ENCODE peak calls at places on chromosomes 3 and 15, in five cellular contexts. W is kidney glomerular epithelial cell, E is HepG2, G is C1 segment of cervical spinal cord, S is ELR. R is an unnamed sample.

GRCh38 chr3:12884104-12884742 is 42.9 kb upstream of the RPL32 start:
- DNase-seq in W (no peak), E (no peak), G (peak; percentile 44), S (no peak), R (peak; percentile 87)

GRCh38 chr3:60064210-60065178 is 1014.7 kb upstream of the CFAP20DC start:
- DNase-seq in W (peak; percentile 28), E (no peak), G (no peak), S (no peak), R (no peak)

GRCh38 chr3:81998139-81998755 is 236.8 kb upstream of the GBE1 start:
- DNase-seq in W (no peak), E (no peak), G (no peak), S (peak; percentile 20), R (no peak)

GRCh38 chr15:49814709-49815108 is 193.9 kb downstream of the DTWD1 start:
- DNase-seq in W (no peak), E (no peak), G (no peak), S (no peak), R (no peak)

GRCh38 chr3:134677987-134678308 is 27.1 kb upstream of the KY start:
- DNase-seq in W (no peak), E (no peak), G (no peak), S (no peak), R (no peak)

GRCh38 chr15:85543741-85544155 is 163.3 kb downstream of the AKAP13 start:
- DNase-seq in W (no peak), E (no peak), G (peak; percentile 18), S (no peak), R (no peak)

GRCh38 chr3:177665122-177665808 is 468.0 kb upstream of the TBL1XR1 start:
- DNase-seq in W (no peak), E (no peak), G (no peak), S (no peak), R (no peak)

GRCh38 chr3:11445883-11446282 is 173.7 kb downstream of the ATG7 start:
- DNase-seq in W (no peak), E (no peak), G (no peak), S (no peak), R (no peak)

GRCh38 chr15:87538327-87538834 is 718.2 kb downstream of the NTRK3 start:
- DNase-seq in W (no peak), E (no peak), G (no peak), S (no peak), R (no peak)

GRCh38 chr15:95693917-95694316 is 636.6 kb upstream of the NR2F2 start:
- DNase-seq in W (peak; percentile 0), E (no peak), G (no peak), S (peak; percentile 13), R (no peak)

GRCh38 chr3:71987089-71987735 is 202.3 kb upstream of the PROK2 start:
- DNase-seq in W (no peak), E (peak; percentile 7), G (no peak), S (peak; percentile 40), R (no peak)

GRCh38 chr3:156594229-156594683 is 39.3 kb upstream of the SSR3 start:
- DNase-seq in W (no peak), E (peak; percentile 59), G (no peak), S (no peak), R (no peak)

GRCh38 chr3:111541911-111542483 is at the start of gene CD96:
- DNase-seq in W (no peak), E (no peak), G (no peak), S (peak; percentile 22), R (no peak)

GRCh38 chr15:47184003-47184404 is 533.3 kb upstream of the SEMA6D start:
- DNase-seq in W (no peak), E (no peak), G (no peak), S (no peak), R (peak; percentile 28)

GRCh38 chr3:16513141-16514020 is at the start of gene RFTN1:
- DNase-seq in W (peak; percentile 54), E (no peak), G (no peak), S (peak; percentile 86), R (peak; percentile 48)

GRCh38 chr3:171266034-171266805 is 194.0 kb downstream of the TNIK start:
- DNase-seq in W (no peak), E (no peak), G (no peak), S (no peak), R (no peak)

GRCh38 chr3:57006949-57007419 is 53.5 kb upstream of the SPATA12 start:
- DNase-seq in W (peak; percentile 31), E (no peak), G (no peak), S (peak; percentile 62), R (no peak)

GRCh38 chr3:125212096-125212508 is 446 bp downstream of the SLC12A8 start:
- DNase-seq in W (no peak), E (no peak), G (no peak), S (no peak), R (no peak)

R was measured in dorsolateral prefrontal cortex.